ENCODE peak calls at places on chromosomes 11 and 22, in five cellular contexts. K, W, A, Q and F are unnamed samples.

GRCh38 chr11:128045094-128045725 is 542.1 kb downstream of the ETS1 start:
- DNase-seq in Q (no peak), A (no peak), K (no peak), W (no peak), F (no peak)

GRCh38 chr11:124839051-124839971 is 25.9 kb upstream of the ROBO3 start:
- DNase-seq in W (no peak), K (no peak), A (no peak), Q (no peak), F (no peak)

GRCh38 chr22:42273855-42274451 is 3.5 kb upstream of the TCF20 start:
- DNase-seq in A (no peak), Q (no peak), K (no peak), W (no peak), F (no peak)

GRCh38 chr11:17460406-17460805 is 16.2 kb downstream of the ABCC8 start:
- DNase-seq in Q (no peak), A (no peak), K (no peak), W (no peak), F (no peak)

GRCh38 chr11:76793391-76793811 is 10.2 kb downstream of the TSKU start:
- DNase-seq in A (no peak), Q (no peak), K (no peak), W (no peak), F (peak; percentile 61)

GRCh38 chr22:24703101-24703500 is 71.4 kb downstream of the PIWIL3 start:
- DNase-seq in A (no peak), K (no peak), Q (no peak), W (no peak), F (no peak)

GRCh38 chr22:37186228-37186996 is 1.6 kb downstream of the C1QTNF6 start:
- DNase-seq in Q (peak; percentile 99), A (peak; percentile 38), K (peak; percentile 42), W (no peak), F (no peak)

GRCh38 chr11:74086242-74086884 is 77.5 kb upstream of the UCP3 start:
- DNase-seq in A (no peak), Q (no peak), W (no peak), K (no peak), F (no peak)

GRCh38 chr11:47186937-47187681 is 875 bp upstream of the PACSIN3 start:
- DNase-seq in Q (peak; percentile 47), W (peak; percentile 43), A (no peak), K (peak; percentile 75), F (peak; percentile 40)

GRCh38 chr11:134142536-134142935 is 73.7 kb downstream of the JAM3 start:
- DNase-seq in W (no peak), K (no peak), A (no peak), Q (no peak), F (no peak)

GRCh38 chr11:44790211-44790610 is 63.4 kb downstream of the TSPAN18 start:
- DNase-seq in W (no peak), A (no peak), K (no peak), Q (no peak), F (no peak)

GRCh38 chr11:64447717-64448598 is 89.0 kb downstream of the RPS6KA4 start:
- DNase-seq in A (no peak), Q (no peak), K (peak; percentile 68), W (peak; percentile 21), F (no peak)

GRCh38 chr11:2771758-2772466 is 72.1 kb upstream of the KCNQ1OT1 start:
- DNase-seq in A (no peak), K (peak; percentile 55), W (peak; percentile 10), Q (no peak), F (no peak)

GRCh38 chr22:22342697-22343602 is 98.4 kb downstream of the VPREB1 start:
- DNase-seq in A (peak; percentile 86), K (peak; percentile 80), W (no peak), Q (peak; percentile 48), F (peak; percentile 57)

GRCh38 chr22:23137905-23138520 is 3.8 kb downstream of the RSPH14 start:
- DNase-seq in K (no peak), Q (peak; percentile 80), W (no peak), A (no peak), F (no peak)

GRCh38 chr11:61028135-61028729 is 56.8 kb downstream of the CD6 start:
- DNase-seq in W (no peak), Q (no peak), K (no peak), A (no peak), F (no peak)

GRCh38 chr11:47408598-47409439 is 429 bp downstream of the SLC39A13 start:
- DNase-seq in W (no peak), A (no peak), Q (no peak), K (peak; percentile 71), F (no peak)

GRCh38 chr11:30816959-30817880 is 231.1 kb upstream of the MPPED2 start:
- DNase-seq in Q (no peak), K (no peak), A (no peak), W (no peak), F (no peak)

GRCh38 chr11:692824-693414 is 2.1 kb downstream of the DEAF1 start:
- DNase-seq in Q (no peak), K (no peak), W (no peak), A (no peak), F (no peak)

GRCh38 chr22:24843048-24843447 is 37.0 kb downstream of the SGSM1 start:
- DNase-seq in A (no peak), Q (no peak), W (no peak), K (no peak), F (no peak)

GRCh38 chr22:27866136-27867091 is 52.6 kb downstream of the PITPNB start:
- DNase-seq in Q (no peak), W (peak; percentile 67), A (no peak), K (no peak), F (no peak)

GRCh38 chr11:132898676-132899075 is 633.6 kb downstream of the OPCML start:
- DNase-seq in Q (no peak), K (no peak), A (no peak), W (no peak), F (no peak)

GRCh38 chr11:87292598-87292997 is 254.9 kb downstream of the TMEM135 start:
- DNase-seq in A (no peak), Q (no peak), W (no peak), K (no peak), F (no peak)

GRCh38 chr11:101458161-101458560 is 125.6 kb downstream of the TRPC6 start:
- DNase-seq in A (no peak), Q (no peak), K (no peak), W (no peak), F (no peak)

GRCh38 chr11:19365743-19366410 is 125.1 kb upstream of the E2F8 start:
- DNase-seq in W (no peak), A (no peak), Q (no peak), K (no peak), F (peak; percentile 40)

GRCh38 chr11:130477646-130478203 is 29.3 kb downstream of the ADAMTS15 start:
- DNase-seq in K (no peak), Q (no peak), W (no peak), A (no peak), F (no peak)

GRCh38 chr11:10459029-10459970 is 4.2 kb downstream of the AMPD3 start:
- DNase-seq in Q (peak; percentile 95), K (no peak), W (no peak), A (no peak), F (no peak)
- H3K4me3 ChIP-seq in Q (peak overlapping the region; percentile 48), K (no peak overlapping the region), W (no peak overlapping the region), A (no peak overlapping the region), F (no peak overlapping the region)

GRCh38 chr11:123195182-123196059 is at the start of gene CLMP:
- DNase-seq in A (no peak), W (no peak), K (peak; percentile 76), Q (no peak), F (no peak)
- H3K4me3 ChIP-seq in A (peak within 1 kb of the TSS; percentile 70), W (peak within 1 kb of the TSS; percentile 22), K (peak within 1 kb of the TSS; percentile 43), Q (no peak within 1 kb of the TSS), F (peak within 1 kb of the TSS; percentile 35)

GRCh38 chr11:121930004-121930965 is 185.7 kb downstream of the BLID start:
- DNase-seq in K (peak; percentile 65), Q (no peak), A (no peak), W (no peak), F (no peak)
- H3K4me3 ChIP-seq in K (peak overlapping the region; percentile 36), Q (no peak overlapping the region), A (peak overlapping the region; percentile 15), W (no peak overlapping the region), F (no peak overlapping the region)

GRCh38 chr11:82854242-82854641 is 46.0 kb downstream of the PRCP start:
- DNase-seq in Q (no peak), K (no peak), W (no peak), A (no peak), F (no peak)
- H3K4me3 ChIP-seq in Q (no peak overlapping the region), K (no peak overlapping the region), W (no peak overlapping the region), A (no peak overlapping the region), F (no peak overlapping the region)

DNA sequence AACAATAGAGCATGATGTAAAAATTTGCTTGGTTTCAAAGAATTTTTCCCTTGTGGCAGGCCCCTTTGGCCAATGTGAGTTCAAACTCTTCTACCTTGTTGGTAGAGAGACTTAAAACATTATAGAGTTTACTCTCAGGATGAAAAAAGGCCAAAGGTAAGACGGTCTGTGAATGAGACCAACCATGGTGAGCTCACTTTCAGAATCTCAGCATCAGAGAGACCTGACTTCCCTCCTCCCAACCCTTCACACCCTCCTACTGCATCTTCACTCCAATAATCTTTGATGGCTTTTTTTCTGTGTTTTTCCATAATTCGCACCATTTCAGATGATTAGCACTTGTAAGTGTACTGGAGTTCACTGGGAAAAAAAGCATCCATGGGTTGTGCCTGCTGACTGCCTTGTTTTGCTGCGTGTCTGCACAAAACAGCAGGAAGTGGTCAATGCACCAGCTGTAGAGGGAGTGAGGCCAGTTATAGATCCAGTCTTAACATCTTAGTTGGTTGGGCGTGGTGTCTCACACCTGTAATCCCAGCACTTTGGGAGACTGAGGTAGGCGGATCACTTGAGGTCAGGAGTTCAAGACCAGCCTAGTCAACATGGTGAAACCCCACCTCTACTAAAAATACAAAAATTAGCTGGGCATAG is 64.1 kb downstream of the SLC1A2 start:
- DNase-seq in W (no peak), Q (no peak), K (no peak), A (no peak), F (no peak)
- H3K4me3 ChIP-seq in W (no peak overlapping the region), Q (no peak overlapping the region), K (no peak overlapping the region), A (no peak overlapping the region), F (no peak overlapping the region)

GRCh38 chr11:33735166-33735425 is 1.1 kb downstream of the CD59 start:
- DNase-seq in Q (no peak), W (no peak), K (no peak), A (no peak), F (no peak)

GRCh38 chr11:33735426-33736147 is 636 bp downstream of the CD59 start:
- DNase-seq in K (peak; percentile 80), A (no peak), W (no peak), Q (no peak), F (peak; percentile 38)

GRCh38 chr11:33734441-33735165 is 1.6 kb downstream of the CD59 start:
- DNase-seq in A (no peak), W (no peak), Q (no peak), K (peak; percentile 68), F (no peak)

GRCh38 chr11:33736148-33736809 is at the start of gene CD59:
- DNase-seq in K (peak; percentile 99), W (peak; percentile 96), A (peak; percentile 84), Q (peak; percentile 78), F (peak; percentile 84)

GRCh38 chr11:33737362-33737821 is 1.2 kb upstream of the CD59 start:
- DNase-seq in W (no peak), A (no peak), K (no peak), Q (no peak), F (no peak)
- H3K4me3 ChIP-seq in W (no peak overlapping the region), A (peak overlapping the region; percentile 49), K (no peak overlapping the region), Q (no peak overlapping the region), F (no peak overlapping the region)